ENCODE peak calls at places on chromosomes 6 and 20, in eight cellular contexts. F is stimulated activated CD8-positive, alpha-beta memory T cell treated with anti-CD3 and anti-CD28 coated beads, Interleukin-7, amount 100 ng/mL, for 4 hours; J is stimulated activated naive CD8-positive, alpha-beta T cell treated with anti-CD3 and anti-CD28 coated beads, Interleukin-15, amount 100 ng/mL, for 72 hours; E is non-pigmented ciliary epithelial cell; I is mesenteric fat pad; U is heart left ventricle; Y is NCI-H2171; M is GM20000. C is an unnamed sample.

GRCh38 chr6:144066745-144067484 is 28.5 kb downstream of the SF3B5 start:
- DNase-seq in E (no peak), I (no peak), F (no peak), J (peak; percentile 36), U (no peak), M (peak; percentile 73), Y (no peak), C (no peak)

GRCh38 chr20:36305602-36306556 is at the start of gene DLGAP4:
- DNase-seq in Y (peak; percentile 25), I (peak; percentile 62), M (no peak), U (no peak), E (no peak), F (no peak), J (no peak), C (peak; percentile 18)

GRCh38 chr6:29376003-29376402 is 912 bp upstream of the OR12D3 start:
- DNase-seq in E (no peak), J (no peak), U (no peak), M (peak; percentile 18), F (no peak), Y (no peak), I (no peak), C (no peak)

GRCh38 chr6:56021943-56022342 is 146.6 kb upstream of the BMP5 start:
- DNase-seq in J (no peak), F (no peak), E (no peak), M (no peak), U (no peak), I (no peak), Y (no peak), C (no peak)

GRCh38 chr20:1422756-1423155 is 29.9 kb upstream of the FKBP1A start:
- DNase-seq in M (no peak), F (no peak), I (no peak), E (no peak), J (no peak), Y (no peak), U (no peak), C (no peak)

GRCh38 chr6:122530440-122531046 is 58.9 kb upstream of the SERINC1 start:
- DNase-seq in E (peak; percentile 35), Y (peak; percentile 43), U (no peak), I (no peak), M (peak; percentile 55), F (no peak), J (peak; percentile 40), C (peak; percentile 48)

GRCh38 chr6:130968486-130968885 is 94.6 kb downstream of the EPB41L2 start:
- DNase-seq in E (no peak), Y (no peak), I (no peak), F (no peak), M (no peak), J (no peak), U (no peak), C (no peak)

GRCh38 chr6:135269399-135270005 is 88.4 kb downstream of the MYB start:
- DNase-seq in U (no peak), Y (no peak), F (no peak), E (no peak), J (no peak), I (no peak), M (no peak), C (no peak)

GRCh38 chr20:14374191-14374590 is 36.8 kb upstream of the FLRT3 start:
- DNase-seq in U (no peak), Y (no peak), J (no peak), M (no peak), F (no peak), E (no peak), I (no peak), C (no peak)

GRCh38 chr20:54189630-54190029 is 15.8 kb upstream of the CYP24A1 start:
- DNase-seq in U (no peak), I (no peak), F (no peak), Y (no peak), M (no peak), J (no peak), E (no peak), C (no peak)

GRCh38 chr6:134249412-134249758 is 68.5 kb downstream of the SGK1 start:
- DNase-seq in E (no peak), M (no peak), J (no peak), Y (no peak), U (no peak), I (no peak), F (no peak), C (no peak)

GRCh38 chr6:157533397-157533814 is 152.4 kb downstream of the ZDHHC14 start:
- DNase-seq in J (no peak), U (no peak), M (no peak), I (peak; percentile 33), F (no peak), E (no peak), Y (no peak), C (no peak)

GRCh38 chr6:87436435-87436834 is 28.7 kb downstream of the CFAP206 start:
- DNase-seq in U (no peak), F (peak; percentile 3), I (no peak), Y (no peak), M (peak; percentile 60), J (peak; percentile 17), E (peak; percentile 11), C (peak; percentile 27)

C was measured in activated naive CD8-positive, alpha-beta T cell treated with anti-CD3 and anti-CD28 coated beads, Interleukin-2, amount 50 U/mL, for 24 hours.